ENCODE peak calls at places on chromosomes 6 and 20, in seven cellular contexts. Z is GM23248, D is fibroblast of lung, B is endothelial cell of umbilical vein, J is mammary epithelial cell, A is K562, O is PC-3. Q is an unnamed sample.

GRCh38 chr6:45625191-45625664 is 247.5 kb upstream of the SUPT3H start:
- DNase-seq in Z (peak), D (peak), B (no peak), J (peak), A (no peak), O (peak), Q (no peak)

GRCh38 chr20:34010405-34010895 is 16.7 kb downstream of the RALY start:
- DNase-seq in Z (no peak), D (no peak), B (no peak), J (no peak), A (no peak), O (no peak), Q (no peak)

GRCh38 chr6:112539355-112539754 is 192.2 kb downstream of the RFPL4B start:
- DNase-seq in Z (no peak), D (no peak), B (no peak), J (no peak), A (no peak), O (no peak), Q (no peak)

GRCh38 chr6:26103141-26103769 is 16.0 kb downstream of the HFE start:
- DNase-seq in Z (peak), D (peak), B (no peak), J (no peak), A (no peak), O (peak), Q (no peak)

GRCh38 chr20:62123450-62124118 is 1.3 kb downstream of the LSM14B start:
- DNase-seq in Z (peak), D (peak), B (peak), J (peak), A (no peak), O (no peak), Q (no peak)

GRCh38 chr20:7829776-7830175 is 110.5 kb downstream of the HAO1 start:
- DNase-seq in Z (peak), D (no peak), B (no peak), J (no peak), A (no peak), O (no peak), Q (no peak)

GRCh38 chr6:38684904-38685303 is 18.0 kb downstream of the GLO1 start:
- DNase-seq in Z (no peak), D (no peak), B (no peak), J (no peak), A (no peak), O (no peak), Q (no peak)

GRCh38 chr6:156595481-156595880 is 181.7 kb upstream of the ARID1B start:
- DNase-seq in Z (no peak), D (peak), B (no peak), J (peak), A (no peak), O (peak), Q (no peak)

GRCh38 chr20:8635048-8635572 is 433.8 kb upstream of the PLCB4 start:
- DNase-seq in Z (no peak), D (no peak), B (no peak), J (no peak), A (no peak), O (no peak), Q (no peak)

GRCh38 chr6:18416341-18416679 is 29.2 kb downstream of the RNF144B start:
- DNase-seq in Z (no peak), D (no peak), B (no peak), J (no peak), A (no peak), O (no peak), Q (no peak)

GRCh38 chr20:54227751-54228150 is 19.9 kb downstream of the PFDN4 start:
- DNase-seq in Z (no peak), D (no peak), B (no peak), J (no peak), A (no peak), O (no peak), Q (no peak)

GRCh38 chr6:122825180-122825579 is 36.1 kb downstream of the SMPDL3A start:
- DNase-seq in Z (no peak), D (peak), B (no peak), J (no peak), A (no peak), O (no peak), Q (no peak)

GRCh38 chr6:33781105-33781975 is 7.6 kb downstream of the LEMD2 start:
- DNase-seq in Z (peak), D (peak), B (peak), J (peak), A (no peak), O (peak), Q (no peak)

GRCh38 chr6:39849764-39850163 is 57.6 kb downstream of the DAAM2 start:
- DNase-seq in Z (no peak), D (no peak), B (no peak), J (no peak), A (no peak), O (no peak), Q (no peak)

GRCh38 chr6:156396791-156397418 is 380.3 kb upstream of the ARID1B start:
- DNase-seq in Z (no peak), D (no peak), B (no peak), J (no peak), A (no peak), O (no peak), Q (no peak)

GRCh38 chr20:13029687-13030510 is 21.1 kb downstream of the SPTLC3 start:
- DNase-seq in Z (peak), D (peak), B (peak), J (peak), A (no peak), O (peak), Q (no peak)

GRCh38 chr6:73879466-73879865 is 183.5 kb downstream of the CD109 start:
- DNase-seq in Z (no peak), D (no peak), B (no peak), J (no peak), A (no peak), O (no peak), Q (no peak)

GRCh38 chr6:125834347-125834746 is 43.6 kb downstream of the NCOA7 start:
- DNase-seq in Z (no peak), D (no peak), B (peak), J (no peak), A (no peak), O (no peak), Q (no peak)

GRCh38 chr20:380763-381580 is 412 bp downstream of the TRIB3 start:
- DNase-seq in Z (peak), D (peak), B (peak), J (peak), A (peak), O (peak), Q (peak)

GRCh38 chr6:6736753-6737654 is 148.5 kb downstream of the LY86 start:
- DNase-seq in Z (peak), D (no peak), B (peak), J (no peak), A (peak), O (no peak), Q (no peak)

GRCh38 chr20:62972270-62973032 is 19.9 kb downstream of the SLC17A9 start:
- DNase-seq in Z (peak), D (peak), B (peak), J (peak), A (peak), O (peak), Q (peak)

GRCh38 chr6:85752602-85753001 is 109.9 kb upstream of the SYNCRIP start:
- DNase-seq in Z (no peak), D (no peak), B (no peak), J (no peak), A (no peak), O (no peak), Q (no peak)

GRCh38 chr6:147200711-147201110 is 3.5 kb upstream of the STXBP5 start:
- DNase-seq in Z (no peak), D (no peak), B (no peak), J (no peak), A (no peak), O (no peak), Q (no peak)

GRCh38 chr6:32799740-32800139 is 17.1 kb downstream of the HLA-DOB start:
- DNase-seq in Z (no peak), D (no peak), B (no peak), J (no peak), A (no peak), O (no peak), Q (no peak)

GRCh38 chr20:42152570-42152969 is 534.4 kb upstream of the CHD6 start:
- DNase-seq in Z (no peak), D (no peak), B (no peak), J (no peak), A (no peak), O (no peak), Q (no peak)

GRCh38 chr6:5334341-5334740 is 73.0 kb downstream of the FARS2 start:
- DNase-seq in Z (no peak), D (peak), B (peak), J (no peak), A (no peak), O (no peak), Q (no peak)

GRCh38 chr6:150394886-150395285 is 26.1 kb downstream of the IYD start:
- DNase-seq in Z (no peak), D (no peak), B (no peak), J (no peak), A (no peak), O (no peak), Q (no peak)

GRCh38 chr6:32982084-32982701 is 13.8 kb downstream of the BRD2 start:
- DNase-seq in Z (peak), D (no peak), B (no peak), J (no peak), A (no peak), O (peak), Q (no peak)

GRCh38 chr6:41599015-41599835 is 39.0 kb upstream of the MDFI start:
- DNase-seq in Z (no peak), D (no peak), B (no peak), J (no peak), A (no peak), O (no peak), Q (no peak)

GRCh38 chr6:45613678-45614077 is 235.9 kb upstream of the SUPT3H start:
- DNase-seq in Z (peak), D (no peak), B (no peak), J (peak), A (no peak), O (no peak), Q (no peak)

GRCh38 chr20:12715371-12715770 is 293.4 kb upstream of the SPTLC3 start:
- DNase-seq in Z (no peak), D (no peak), B (no peak), J (peak), A (no peak), O (no peak), Q (no peak)

GRCh38 chr6:113433506-113433991 is 423.6 kb upstream of the MARCKS start:
- DNase-seq in Z (peak), D (peak), B (no peak), J (peak), A (no peak), O (peak), Q (no peak)

GRCh38 chr6:135182120-135182992 is 1.2 kb downstream of the MYB start:
- DNase-seq in Z (peak), D (peak), B (peak), J (peak), A (peak), O (peak), Q (peak)

GRCh38 chr20:31740208-31740607 is 1.1 kb downstream of the TPX2 start:
- DNase-seq in Z (peak), D (peak), B (peak), J (peak), A (peak), O (peak), Q (peak)
- H2AFZ ChIP-seq in Z (peak), D (peak), B (peak), J (peak), A (no peak), O (no peak), Q (peak)

DNA sequence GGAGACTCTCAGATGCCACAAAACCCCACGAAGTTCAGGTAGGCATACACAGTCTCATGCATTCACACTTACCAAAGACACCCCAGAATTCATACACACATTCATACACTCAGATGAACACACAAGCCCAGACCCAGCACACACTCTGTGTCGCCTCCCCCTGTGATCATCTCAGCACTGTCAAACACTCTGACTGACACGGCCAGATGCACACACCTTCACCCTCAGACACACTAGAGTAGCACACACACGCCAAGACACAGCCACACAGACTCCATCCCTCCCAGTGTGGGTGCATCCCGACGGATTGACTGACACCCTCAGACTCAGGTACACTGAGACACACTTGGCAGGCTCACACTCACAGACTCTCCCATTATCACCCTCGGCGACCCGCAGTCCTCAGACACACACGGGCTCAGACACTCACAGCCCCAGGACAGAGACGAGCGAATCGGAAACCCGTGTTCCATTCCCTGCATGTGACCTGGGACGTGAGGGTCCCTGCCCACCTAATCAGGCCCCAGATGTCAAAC is 872 bp upstream of the RIMS4 start:
- DNase-seq in Z (no peak), D (no peak), B (no peak), J (no peak), A (no peak), O (no peak), Q (no peak)
- TF ChIP-seq EZH2 in Z (no peak), D (peak), B (no peak), J (peak), A (no peak), O (no peak), Q (no peak)

GRCh38 chr6:167537816-167538215 is 212.9 kb downstream of the TTLL2 start:
- DNase-seq in Z (no peak), D (no peak), B (no peak), J (no peak), A (no peak), O (no peak), Q (no peak)
- H2AFZ ChIP-seq in Z (no peak), D (no peak), B (no peak), J (no peak), A (no peak), O (no peak), Q (no peak)

GRCh38 chr6:98824163-98824906 is 10.0 kb upstream of the POU3F2 start:
- DNase-seq in Z (no peak), D (peak), B (no peak), J (no peak), A (no peak), O (no peak), Q (no peak)
- TF ChIP-seq EZH2 in Z (no peak), D (peak), B (peak), J (peak), A (no peak), O (no peak), Q (no peak)

DNA sequence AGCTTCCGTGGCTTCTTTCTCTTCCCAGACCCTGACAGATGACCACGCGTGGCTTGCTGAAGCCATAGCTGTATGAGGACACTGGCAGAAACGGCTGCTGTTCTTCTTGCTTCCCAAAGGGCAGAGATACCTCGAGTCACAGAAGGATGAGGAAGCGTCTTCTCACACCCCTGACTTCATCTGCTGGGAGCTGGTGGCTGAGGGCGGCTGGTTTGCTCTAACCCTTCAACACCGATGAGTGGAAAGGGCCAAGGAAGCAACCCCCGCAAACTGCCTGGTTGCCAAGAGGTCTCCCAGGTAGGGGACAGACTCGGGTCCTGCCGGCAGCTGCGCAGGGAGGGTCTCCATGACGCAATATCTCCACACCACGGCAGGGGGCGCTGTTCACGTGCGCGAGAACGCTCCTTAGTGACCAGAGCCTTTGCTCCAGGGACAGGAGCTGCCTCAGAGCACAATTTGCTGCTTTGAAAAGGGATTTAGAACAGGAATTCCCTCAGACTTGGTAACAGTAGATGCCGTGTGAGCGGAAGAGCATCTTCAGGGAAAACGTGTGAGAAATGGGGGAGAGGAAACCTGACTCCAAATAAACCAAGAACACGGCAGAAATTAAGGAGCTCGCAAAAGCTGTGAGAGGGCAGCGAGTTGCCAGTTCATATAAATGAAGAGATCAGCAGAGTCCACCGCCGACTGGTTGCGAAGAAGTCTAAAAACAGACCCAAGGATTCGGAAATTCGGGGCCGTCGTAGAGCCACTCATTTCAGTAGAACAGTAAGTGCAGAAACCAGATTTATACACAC is 80.2 kb downstream of the ERMARD start:
- DNase-seq in Z (peak), D (peak), B (peak), J (peak), A (peak), O (peak), Q (no peak)
- H2AFZ ChIP-seq in Z (no peak), D (no peak), B (peak), J (peak), A (peak), O (peak), Q (no peak)

GRCh38 chr20:23639490-23639958 is 1.8 kb upstream of the CST3 start:
- DNase-seq in Z (no peak), D (no peak), B (no peak), J (no peak), A (no peak), O (peak), Q (no peak)

GRCh38 chr20:23640018-23640872 is 2.5 kb upstream of the CST3 start:
- DNase-seq in Z (no peak), D (no peak), B (no peak), J (no peak), A (no peak), O (no peak), Q (no peak)

GRCh38 chr20:23636908-23637281 is 860 bp downstream of the CST3 start:
- DNase-seq in Z (no peak), D (no peak), B (no peak), J (no peak), A (no peak), O (no peak), Q (no peak)

GRCh38 chr20:23637282-23638221 is at the start of gene CST3:
- DNase-seq in Z (peak), D (peak), B (peak), J (peak), A (peak), O (peak), Q (peak)

GRCh38 chr20:23638309-23638708 is 554 bp upstream of the CST3 start:
- DNase-seq in Z (no peak), D (no peak), B (no peak), J (no peak), A (no peak), O (no peak), Q (no peak)
- TF ChIP-seq EZH2 in Z (no peak), D (no peak), B (no peak), J (no peak), A (no peak), O (no peak), Q (no peak)

GRCh38 chr20:32742322-32743236 is 688 bp downstream of the COMMD7 start:
- DNase-seq in Z (no peak), D (no peak), B (no peak), J (no peak), A (no peak), O (no peak), Q (no peak)
- H2AFZ ChIP-seq in Z (peak), D (peak), B (peak), J (peak), A (peak), O (peak), Q (peak)

GRCh38 chr6:43455034-43455747 is at the start of gene DLK2:
- DNase-seq in Z (peak), D (no peak), B (no peak), J (no peak), A (peak), O (no peak), Q (no peak)
- TF ChIP-seq EZH2 in Z (no peak), D (no peak), B (no peak), J (no peak), A (no peak), O (no peak), Q (no peak)

GRCh38 chr6:28357036-28357435 is 7.3 kb downstream of the ZKSCAN3 start:
- DNase-seq in Z (no peak), D (peak), B (peak), J (no peak), A (no peak), O (peak), Q (no peak)
- H2AFZ ChIP-seq in Z (no peak), D (no peak), B (peak), J (peak), A (peak), O (peak), Q (no peak)

DNA sequence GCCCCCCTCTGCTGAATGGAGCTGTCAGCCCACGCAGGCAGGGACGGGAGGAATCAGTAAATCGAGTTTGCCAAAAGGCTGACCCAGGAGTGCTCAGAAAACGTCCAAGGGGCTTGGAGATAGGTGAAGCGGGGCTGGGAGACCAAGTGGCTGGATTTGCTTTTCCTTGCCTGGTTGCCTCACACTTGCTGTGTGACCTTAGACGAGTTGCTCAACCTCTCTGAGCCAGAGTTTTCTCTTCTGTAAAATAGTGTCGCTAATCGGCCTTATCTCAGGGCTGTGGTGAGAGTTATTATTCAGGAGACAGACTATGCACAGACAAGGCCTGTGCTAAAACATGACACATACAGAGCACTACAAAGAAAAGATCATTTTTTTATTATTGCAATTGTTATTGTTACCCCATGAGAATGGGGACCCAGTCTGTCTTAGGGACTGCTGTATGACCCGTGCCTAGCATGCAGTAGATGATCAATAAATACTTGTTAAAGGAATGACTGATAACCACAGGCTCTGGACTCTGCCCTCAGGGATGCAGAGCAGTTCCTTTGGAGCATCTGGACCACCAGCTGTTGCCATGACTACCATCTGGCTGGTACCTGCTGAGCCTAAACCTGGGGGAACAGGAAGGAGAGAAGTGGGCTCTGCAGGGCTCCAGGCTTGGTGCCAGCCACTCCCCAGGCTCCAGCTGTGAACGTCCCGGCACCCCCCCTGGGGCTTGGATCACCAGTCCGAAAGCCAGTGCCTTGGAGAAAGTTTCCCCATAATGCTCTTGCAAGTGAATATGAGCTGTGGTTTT is 901 bp downstream of the KCNK15 start:
- DNase-seq in Z (peak), D (no peak), B (no peak), J (no peak), A (no peak), O (no peak), Q (no peak)
- TF ChIP-seq EZH2 in Z (no peak), D (peak), B (no peak), J (no peak), A (no peak), O (no peak), Q (no peak)

Q was measured in MM.1S.